ENCODE peak calls at places on chromosomes 7 and 10, in four cellular contexts. A, H, Y and F are unnamed samples.

GRCh38 chr10:22633528-22633927 is 80.8 kb downstream of the PIP4K2A start:
- DNase-seq in Y (no peak), H (no peak), A (no peak), F (no peak)

GRCh38 chr7:93551931-93552330 is 22.6 kb downstream of the CALCR start:
- DNase-seq in A (no peak), Y (no peak), H (no peak), F (no peak)

GRCh38 chr7:116687801-116688201 is 15.8 kb downstream of the MET start:
- DNase-seq in A (no peak), Y (peak), H (peak), F (no peak)

GRCh38 chr7:100443096-100443840 is 7.0 kb upstream of the PPP1R35 start:
- DNase-seq in H (no peak), Y (no peak), A (no peak), F (peak)

GRCh38 chr7:82600601-82601000 is 157.0 kb upstream of the CACNA2D1 start:
- DNase-seq in A (no peak), Y (no peak), H (no peak), F (no peak)

GRCh38 chr10:133616371-133617130 is 10.0 kb downstream of the FRG2B start:
- DNase-seq in H (no peak), Y (no peak), A (peak), F (no peak)

GRCh38 chr7:71239517-71239916 is 107.6 kb downstream of the GALNT17 start:
- DNase-seq in A (no peak), Y (no peak), H (no peak), F (no peak)

GRCh38 chr7:141640239-141640840 is 61.6 kb downstream of the DENND11 start:
- DNase-seq in H (peak), Y (no peak), A (no peak), F (no peak)

GRCh38 chr7:135930565-135931423 is 46.4 kb downstream of the MTPN start:
- DNase-seq in A (no peak), H (peak), Y (no peak), F (no peak)

GRCh38 chr7:47942132-47942531 is 6.1 kb downstream of the PKD1L1 start:
- DNase-seq in H (no peak), Y (no peak), A (no peak), F (no peak)

GRCh38 chr10:100519321-100520051 is at the start of gene SEC31B:
- DNase-seq in A (peak), H (peak), Y (no peak), F (peak)

GRCh38 chr7:3245077-3245476 is 56.0 kb upstream of the SDK1 start:
- DNase-seq in A (no peak), H (no peak), Y (no peak), F (no peak)

GRCh38 chr7:147707926-147708325 is 882.6 kb upstream of the C7orf33 start:
- DNase-seq in H (no peak), Y (no peak), A (no peak), F (no peak)

GRCh38 chr10:129951251-129951808 is 12.7 kb downstream of the EBF3 start:
- DNase-seq in Y (no peak), H (no peak), A (no peak), F (no peak)

GRCh38 chr10:43055991-43056567 is 20.8 kb upstream of the RET start:
- DNase-seq in H (no peak), Y (no peak), A (no peak), F (peak)

GRCh38 chr10:80477813-80478212 is 23.7 kb downstream of the TSPAN14 start:
- DNase-seq in Y (peak), A (no peak), H (peak), F (peak)

GRCh38 chr7:33986951-33987948 is 81.9 kb downstream of the BMPER start:
- DNase-seq in H (peak), Y (peak), A (no peak), F (peak)

GRCh38 chr10:13722747-13723657 is 136.2 kb downstream of the PRPF18 start:
- DNase-seq in H (peak), Y (no peak), A (no peak), F (no peak)

GRCh38 chr10:14574291-14574690 is 200.4 kb downstream of the FAM107B start:
- DNase-seq in Y (no peak), A (no peak), H (no peak), F (no peak)

GRCh38 chr7:45292481-45292880 is 134.9 kb downstream of the RAMP3 start:
- DNase-seq in A (no peak), H (no peak), Y (no peak), F (no peak)